ENCODE peak calls at places on chromosomes 11 and 22, in ten cellular contexts. F, T, C, J, Q, M, K, O, X and S are unnamed samples.

GRCh38 chr11:26820739-26821138 is 98.9 kb upstream of the SLC5A12 start:
- DNase-seq in Q (no peak), K (no peak), J (no peak), O (peak; percentile 6), F (peak; percentile 65), T (peak; percentile 26), X (no peak), M (no peak), C (peak; percentile 90), S (peak; percentile 48)

GRCh38 chr11:87473174-87473573 is 435.4 kb downstream of the TMEM135 start:
- DNase-seq in T (peak; percentile 37), J (no peak), X (no peak), O (peak; percentile 93), C (peak; percentile 62), K (no peak), M (no peak), Q (peak; percentile 17), F (peak; percentile 86), S (no peak)

GRCh38 chr11:110376711-110377324 is 52.9 kb upstream of the FDX1 start:
- DNase-seq in K (peak; percentile 88), F (peak; percentile 69), C (peak; percentile 64), T (peak; percentile 44), O (peak; percentile 85), Q (peak; percentile 38), X (peak; percentile 11), M (peak; percentile 80), J (peak; percentile 32), S (peak; percentile 90)

GRCh38 chr11:8693010-8693551 is 10.5 kb downstream of the RPL27A start:
- DNase-seq in K (no peak), M (no peak), C (no peak), T (no peak), X (no peak), J (no peak), Q (no peak), F (no peak), O (no peak), S (peak; percentile 53)

GRCh38 chr11:45150301-45150700 is 3.9 kb downstream of the PRDM11 start:
- DNase-seq in T (no peak), Q (peak; percentile 3), C (no peak), J (no peak), O (no peak), X (no peak), K (no peak), M (no peak), F (no peak), S (no peak)

GRCh38 chr22:45717787-45718186 is 46.2 kb downstream of the ATXN10 start:
- DNase-seq in K (no peak), F (no peak), J (no peak), M (no peak), X (no peak), T (no peak), O (peak; percentile 82), Q (no peak), C (peak; percentile 60), S (peak; percentile 69)

GRCh38 chr11:1375955-1376258 is 13.8 kb upstream of the BRSK2 start:
- DNase-seq in Q (no peak), F (no peak), O (no peak), M (no peak), X (no peak), C (no peak), K (no peak), T (no peak), J (no peak), S (no peak)

GRCh38 chr11:92796744-92797143 is 172.7 kb upstream of the MTNR1B start:
- DNase-seq in F (no peak), J (no peak), X (no peak), C (no peak), Q (no peak), M (no peak), K (no peak), O (no peak), T (no peak), S (no peak)

GRCh38 chr11:120973501-120973900 is 50.4 kb upstream of the TBCEL start:
- DNase-seq in K (no peak), O (no peak), T (no peak), X (no peak), M (no peak), C (no peak), J (no peak), F (no peak), Q (no peak), S (no peak)

GRCh38 chr11:114279778-114280532 is 16.2 kb upstream of the NNMT start:
- DNase-seq in T (no peak), F (no peak), J (no peak), Q (no peak), X (no peak), O (peak; percentile 58), K (no peak), C (no peak), M (no peak), S (peak; percentile 51)

GRCh38 chr22:19057999-19058491 is 64.2 kb downstream of the DGCR2 start:
- DNase-seq in Q (no peak), T (no peak), C (no peak), X (no peak), K (no peak), O (no peak), F (no peak), J (peak; percentile 5), M (no peak), S (no peak)

GRCh38 chr11:86938900-86939880 is 16.0 kb downstream of the FZD4 start:
- DNase-seq in F (no peak), M (peak; percentile 47), J (no peak), O (peak; percentile 64), Q (no peak), X (no peak), T (peak; percentile 34), K (peak; percentile 75), C (no peak), S (peak; percentile 63)

GRCh38 chr22:37472418-37473006 is 13.7 kb downstream of the MFNG start:
- DNase-seq in J (peak; percentile 52), M (peak; percentile 44), X (no peak), Q (peak; percentile 89), O (peak; percentile 37), F (no peak), K (peak; percentile 69), C (no peak), T (no peak), S (no peak)

GRCh38 chr11:64686466-64687175 is 36.4 kb downstream of the NRXN2 start:
- DNase-seq in O (peak; percentile 22), K (no peak), Q (no peak), C (no peak), M (no peak), J (peak; percentile 12), T (no peak), F (no peak), X (no peak), S (no peak)

GRCh38 chr11:36376315-36376887 is 80.3 kb downstream of the PRR5L start:
- DNase-seq in J (peak; percentile 48), X (no peak), F (no peak), T (peak; percentile 22), M (no peak), K (no peak), O (peak; percentile 69), Q (no peak), C (no peak), S (peak; percentile 56)

GRCh38 chr22:19802881-19803735 is 42.5 kb downstream of the TBX1 start:
- DNase-seq in K (no peak), Q (no peak), F (no peak), C (no peak), T (no peak), M (no peak), X (no peak), O (no peak), J (no peak), S (no peak)

GRCh38 chr22:28703436-28703835 is 23.8 kb upstream of the TTC28 start:
- DNase-seq in J (no peak), T (no peak), C (no peak), M (no peak), K (no peak), X (no peak), Q (no peak), F (no peak), O (no peak), S (no peak)

GRCh38 chr22:45996241-45997076 is 19.5 kb upstream of the WNT7B start:
- DNase-seq in T (peak; percentile 56), F (no peak), X (no peak), J (no peak), Q (no peak), K (no peak), C (peak; percentile 61), O (peak; percentile 78), M (peak; percentile 38), S (peak; percentile 69)

GRCh38 chr11:27926981-27927481 is 180.9 kb downstream of the KIF18A start:
- DNase-seq in M (no peak), J (no peak), F (peak; percentile 81), X (no peak), Q (no peak), C (peak; percentile 82), K (no peak), O (peak; percentile 100), T (peak; percentile 75), S (peak; percentile 100)

GRCh38 chr11:70623906-70624597 is 225.7 kb downstream of the CTTN start:
- DNase-seq in O (no peak), F (no peak), C (no peak), K (no peak), T (no peak), M (no peak), J (no peak), Q (no peak), X (no peak), S (no peak)

GRCh38 chr11:111327908-111328624 is 29.7 kb downstream of the POU2AF3 start:
- DNase-seq in Q (no peak), X (no peak), C (no peak), J (no peak), M (no peak), O (peak; percentile 82), F (no peak), T (no peak), K (no peak), S (peak; percentile 68)

GRCh38 chr11:95764267-95764898 is 25.2 kb downstream of the FAM76B start:
- DNase-seq in F (peak; percentile 17), C (peak; percentile 16), K (peak; percentile 56), Q (no peak), X (no peak), J (no peak), T (peak; percentile 59), M (peak; percentile 61), O (peak; percentile 53), S (peak; percentile 54)

GRCh38 chr11:69524991-69525411 is 43.5 kb downstream of the LINC01488 start:
- DNase-seq in F (no peak), X (no peak), O (no peak), Q (no peak), T (no peak), K (no peak), C (no peak), M (no peak), J (no peak), S (no peak)

GRCh38 chr11:433641-434040 is 8.2 kb downstream of the ANO9 start:
- DNase-seq in O (no peak), K (no peak), F (no peak), X (no peak), C (no peak), T (no peak), J (no peak), Q (no peak), M (no peak), S (no peak)

GRCh38 chr11:27820249-27820648 is 120.0 kb upstream of the BDNF start:
- DNase-seq in O (no peak), K (no peak), F (no peak), T (no peak), J (no peak), Q (no peak), M (no peak), C (peak; percentile 10), X (no peak), S (no peak)

GRCh38 chr11:127843483-127844396 is 743.6 kb downstream of the ETS1 start:
- DNase-seq in J (peak; percentile 78), X (peak; percentile 69), T (peak; percentile 82), C (peak; percentile 36), M (peak; percentile 72), K (peak; percentile 83), Q (peak; percentile 24), O (peak; percentile 79), F (peak; percentile 24), S (peak; percentile 69)

GRCh38 chr11:83006877-83007330 is 64.8 kb downstream of the RAB30 start:
- DNase-seq in T (no peak), Q (no peak), M (peak; percentile 76), X (no peak), K (no peak), O (peak; percentile 32), J (peak; percentile 54), F (no peak), C (no peak), S (peak; percentile 49)

GRCh38 chr22:19213496-19214473 is 35.2 kb upstream of the SLC25A1 start:
- DNase-seq in T (no peak), K (no peak), X (no peak), O (no peak), F (no peak), Q (no peak), J (no peak), M (no peak), C (no peak), S (no peak)